ENCODE peak calls at places on chromosomes 13 and 19, in seven cellular contexts. F is A549; C is activated CD4-positive, alpha-beta T cell treated with anti-CD3 and anti-CD28 coated beads, Interleukin-2, amount 50 U/mL, for 48 hours; V is T-helper 1 cell; U is choroid plexus epithelial cell; Z is mesenchymal stem cell; E is left colon. Y is an unnamed sample.

GRCh38 chr19:37855098-37855497 is 51.3 kb downstream of the WDR87 start:
- DNase-seq in Z (no peak), V (no peak), C (peak), U (peak), F (no peak), E (no peak), Y (peak)

GRCh38 chr13:40341501-40341900 is 324.9 kb downstream of the FOXO1 start:
- DNase-seq in F (no peak), U (no peak), E (no peak), V (no peak), Z (no peak), C (no peak), Y (no peak)

GRCh38 chr19:10113592-10113963 is 2.1 kb downstream of the P2RY11 start:
- DNase-seq in E (no peak), F (no peak), V (no peak), C (peak), Z (no peak), U (no peak), Y (no peak)

GRCh38 chr13:28177327-28177726 is 39.0 kb downstream of the PAN3 start:
- DNase-seq in V (no peak), Z (no peak), E (no peak), F (no peak), U (no peak), C (no peak), Y (no peak)

GRCh38 chr13:30739646-30740642 is 4.6 kb downstream of the ALOX5AP start:
- DNase-seq in F (peak), U (peak), E (no peak), C (peak), Z (peak), V (no peak), Y (no peak)

GRCh38 chr13:40152904-40153303 is 497.4 kb downstream of the COG6 start:
- DNase-seq in F (no peak), C (no peak), E (no peak), Z (no peak), V (no peak), U (no peak), Y (no peak)

GRCh38 chr13:44904982-44905381 is 84.3 kb downstream of the NUFIP1 start:
- DNase-seq in Z (peak), E (peak), U (peak), V (no peak), F (peak), C (no peak), Y (no peak)

GRCh38 chr19:49196527-49197240 is 39.1 kb downstream of the TRPM4 start:
- DNase-seq in F (no peak), E (peak), Z (no peak), V (no peak), U (no peak), C (no peak), Y (no peak)

GRCh38 chr13:113397606-113398425 is 33.9 kb upstream of the GRTP1 start:
- DNase-seq in U (no peak), F (no peak), Z (no peak), V (no peak), C (no peak), E (no peak), Y (no peak)

GRCh38 chr13:99686157-99686572 is 184.9 kb downstream of the TM9SF2 start:
- DNase-seq in U (peak), C (no peak), F (no peak), Z (peak), V (no peak), E (peak), Y (peak)

GRCh38 chr19:10929402-10929794 is 787 bp downstream of the TIMM29 start:
- DNase-seq in E (peak), C (no peak), F (no peak), Z (no peak), V (no peak), U (no peak), Y (peak)

GRCh38 chr19:46976845-46977320 is 42.8 kb upstream of the NPAS1 start:
- DNase-seq in V (no peak), Z (peak), F (no peak), C (no peak), U (peak), E (no peak), Y (peak)